ENCODE peak calls at places on chromosome 20, in six cellular contexts. One of them, this sample, is unnamed.
A peak's percentile ranks its signal among the peaks of the same experiment; 100 is the strongest.

GRCh38 chr20:49291200-49291599 is 13.3 kb upstream of the ZNFX1 start:
- DNase-seq in NCI-H2029 treated with DMSO at 0.1 percent for 48 hours: no peak
- DNase-seq in amygdala: no peak
- DNase-seq in WTC11: no peak
- DNase-seq in immature natural killer cell: no peak
- DNase-seq in germinal center: no peak
- DNase-seq in this sample: no peak

GRCh38 chr20:40286991-40287531 is 402.0 kb downstream of the MAFB start:
- DNase-seq in WTC11: no peak
- DNase-seq in immature natural killer cell: no peak
- DNase-seq in NCI-H2029 treated with DMSO at 0.1 percent for 48 hours: peak; percentile 56
- DNase-seq in germinal center: no peak
- DNase-seq in amygdala: peak; percentile 39
- DNase-seq in this sample: no peak

GRCh38 chr20:23669327-23669726 is 19.5 kb downstream of the CST4 start:
- DNase-seq in amygdala: no peak
- DNase-seq in NCI-H2029 treated with DMSO at 0.1 percent for 48 hours: no peak
- DNase-seq in WTC11: no peak
- DNase-seq in immature natural killer cell: no peak
- DNase-seq in germinal center: no peak
- DNase-seq in this sample: no peak

GRCh38 chr20:39381598-39381997 is 419.5 kb downstream of the DHX35 start:
- DNase-seq in NCI-H2029 treated with DMSO at 0.1 percent for 48 hours: no peak
- DNase-seq in WTC11: no peak
- DNase-seq in amygdala: no peak
- DNase-seq in germinal center: no peak
- DNase-seq in immature natural killer cell: no peak
- DNase-seq in this sample: no peak

GRCh38 chr20:6663751-6664388 is 103.6 kb upstream of the BMP2 start:
- DNase-seq in immature natural killer cell: no peak
- DNase-seq in NCI-H2029 treated with DMSO at 0.1 percent for 48 hours: no peak
- DNase-seq in amygdala: no peak
- DNase-seq in germinal center: no peak
- DNase-seq in WTC11: no peak
- DNase-seq in this sample: no peak

GRCh38 chr20:39295301-39295700 is 333.2 kb downstream of the DHX35 start:
- DNase-seq in immature natural killer cell: no peak
- DNase-seq in amygdala: no peak
- DNase-seq in WTC11: no peak
- DNase-seq in NCI-H2029 treated with DMSO at 0.1 percent for 48 hours: no peak
- DNase-seq in germinal center: no peak
- DNase-seq in this sample: no peak

GRCh38 chr20:62298577-62299249 is 4.1 kb upstream of the ADRM1 start:
- DNase-seq in germinal center: no peak
- DNase-seq in immature natural killer cell: no peak
- DNase-seq in NCI-H2029 treated with DMSO at 0.1 percent for 48 hours: no peak
- DNase-seq in amygdala: no peak
- DNase-seq in WTC11: no peak
- DNase-seq in this sample: no peak

GRCh38 chr20:23296841-23297701 is 53.5 kb upstream of the NXT1 start:
- DNase-seq in WTC11: no peak
- DNase-seq in amygdala: no peak
- DNase-seq in germinal center: no peak
- DNase-seq in immature natural killer cell: no peak
- DNase-seq in NCI-H2029 treated with DMSO at 0.1 percent for 48 hours: no peak
- DNase-seq in this sample: no peak

GRCh38 chr20:14223806-14224205 is 113.6 kb downstream of the FLRT3 start:
- DNase-seq in NCI-H2029 treated with DMSO at 0.1 percent for 48 hours: no peak
- DNase-seq in amygdala: no peak
- DNase-seq in immature natural killer cell: no peak
- DNase-seq in germinal center: no peak
- DNase-seq in WTC11: no peak
- DNase-seq in this sample: no peak

GRCh38 chr20:33908351-33908750 is 85.4 kb upstream of the RALY start:
- DNase-seq in amygdala: no peak
- DNase-seq in immature natural killer cell: no peak
- DNase-seq in germinal center: no peak
- DNase-seq in WTC11: no peak
- DNase-seq in NCI-H2029 treated with DMSO at 0.1 percent for 48 hours: no peak
- DNase-seq in this sample: no peak

GRCh38 chr20:62441986-62442539 is 14.7 kb upstream of the RBBP8NL start:
- DNase-seq in immature natural killer cell: no peak
- DNase-seq in WTC11: no peak
- DNase-seq in amygdala: no peak
- DNase-seq in germinal center: no peak
- DNase-seq in NCI-H2029 treated with DMSO at 0.1 percent for 48 hours: no peak
- DNase-seq in this sample: no peak

GRCh38 chr20:57795347-57795697 is 85.5 kb upstream of the PMEPA1 start:
- DNase-seq in germinal center: no peak
- DNase-seq in immature natural killer cell: no peak
- DNase-seq in WTC11: no peak
- DNase-seq in amygdala: no peak
- DNase-seq in NCI-H2029 treated with DMSO at 0.1 percent for 48 hours: no peak
- DNase-seq in this sample: no peak

GRCh38 chr20:846894-847278 is 13.4 kb downstream of the FAM110A start:
- DNase-seq in NCI-H2029 treated with DMSO at 0.1 percent for 48 hours: no peak
- DNase-seq in WTC11: no peak
- DNase-seq in amygdala: no peak
- DNase-seq in germinal center: peak; percentile 82
- DNase-seq in immature natural killer cell: peak; percentile 62
- DNase-seq in this sample: no peak

This sample was measured in iPS DF 19.7.